ENCODE peak calls at places on chromosomes 4 and X, in seven cellular contexts. W, E, S, V, F, U and T are unnamed samples.

GRCh38 chr4:156790866-156791265 is 180.7 kb downstream of the PDGFC start:
- DNase-seq in W (peak), E (no peak), S (no peak), V (no peak), F (no peak), U (no peak), T (no peak)

GRCh38 chr4:57854748-57855147 is 744.6 kb upstream of the IGFBP7 start:
- DNase-seq in W (no peak), E (no peak), S (no peak), V (no peak), F (no peak), U (no peak), T (no peak)

GRCh38 chr4:180532691-180533090 is 1710.5 kb upstream of the TENM3 start:
- DNase-seq in W (no peak), E (no peak), S (no peak), V (no peak), F (no peak), U (no peak), T (no peak)

GRCh38 chrX:22746081-22746480 is 253.7 kb upstream of the DDX53 start:
- DNase-seq in W (no peak), E (no peak), S (no peak), V (no peak), F (no peak), U (no peak), T (no peak)

GRCh38 chr4:2935762-2936743 is 27.2 kb downstream of the NOP14 start:
- DNase-seq in W (no peak), E (no peak), S (no peak), V (no peak), F (peak), U (no peak), T (no peak)

GRCh38 chr4:45119376-45119775 is 393.0 kb upstream of the GNPDA2 start:
- DNase-seq in W (no peak), E (no peak), S (no peak), V (no peak), F (no peak), U (no peak), T (no peak)

GRCh38 chr4:124061413-124061812 is 651.1 kb downstream of the ANKRD50 start:
- DNase-seq in W (no peak), E (no peak), S (no peak), V (no peak), F (no peak), U (no peak), T (no peak)

GRCh38 chrX:11768039-11768438 is 10.0 kb downstream of the MSL3 start:
- DNase-seq in W (no peak), E (no peak), S (no peak), V (no peak), F (no peak), U (no peak), T (no peak)

GRCh38 chrX:147738260-147738659 is 173.5 kb upstream of the FMR1 start:
- DNase-seq in W (no peak), E (no peak), S (no peak), V (no peak), F (no peak), U (no peak), T (no peak)

GRCh38 chr4:84596826-84597225 is 13.9 kb downstream of the CDS1 start:
- DNase-seq in W (no peak), E (no peak), S (no peak), V (no peak), F (no peak), U (no peak), T (no peak)

GRCh38 chrX:31209005-31209612 is 137.3 kb upstream of the FTHL17 start:
- DNase-seq in W (no peak), E (no peak), S (no peak), V (no peak), F (no peak), U (no peak), T (no peak)

GRCh38 chr4:143389543-143390195 is 53.0 kb downstream of the GAB1 start:
- DNase-seq in W (peak), E (no peak), S (no peak), V (no peak), F (no peak), U (no peak), T (no peak)

GRCh38 chrX:45472968-45473367 is 272.3 kb upstream of the DIPK2B start:
- DNase-seq in W (no peak), E (no peak), S (no peak), V (no peak), F (no peak), U (no peak), T (no peak)

GRCh38 chr4:73868206-73869129 is 725 bp upstream of the CXCL1 start:
- DNase-seq in W (no peak), E (no peak), S (no peak), V (no peak), F (no peak), U (no peak), T (no peak)

GRCh38 chr4:20883231-20883630 is 183.0 kb downstream of the PACRGL start:
- DNase-seq in W (no peak), E (no peak), S (no peak), V (no peak), F (no peak), U (no peak), T (no peak)

GRCh38 chr4:7424553-7425111 is 10.1 kb downstream of the PSAPL1 start:
- DNase-seq in W (no peak), E (peak), S (no peak), V (no peak), F (no peak), U (no peak), T (no peak)

GRCh38 chrX:107204063-107204605 is 2.1 kb downstream of the NUP62CL start:
- DNase-seq in W (no peak), E (no peak), S (no peak), V (no peak), F (no peak), U (no peak), T (no peak)

GRCh38 chrX:133290076-133290475 is 71.9 kb upstream of the TFDP3 start:
- DNase-seq in W (no peak), E (no peak), S (no peak), V (no peak), F (no peak), U (no peak), T (no peak)

GRCh38 chrX:11757729-11758399 is at the start of gene MSL3:
- DNase-seq in W (no peak), E (peak), S (peak), V (no peak), F (no peak), U (peak), T (peak)

GRCh38 chrX:49309401-49309981 is 6.0 kb downstream of the GAGE10 start:
- DNase-seq in W (no peak), E (no peak), S (no peak), V (peak), F (no peak), U (no peak), T (no peak)

GRCh38 chr4:189136462-189136861 is 804.2 kb upstream of the FRG1 start:
- DNase-seq in W (no peak), E (no peak), S (no peak), V (no peak), F (no peak), U (no peak), T (no peak)

GRCh38 chr4:80407246-80407645 is 71.7 kb downstream of the CFAP299 start:
- DNase-seq in W (no peak), E (no peak), S (no peak), V (no peak), F (no peak), U (no peak), T (no peak)

GRCh38 chr4:101288365-101289145 is 58.8 kb downstream of the PPP3CA start:
- DNase-seq in W (no peak), E (no peak), S (no peak), V (no peak), F (no peak), U (no peak), T (no peak)

GRCh38 chr4:97491856-97492255 is 651.4 kb downstream of the STPG2 start:
- DNase-seq in W (no peak), E (no peak), S (no peak), V (no peak), F (no peak), U (no peak), T (no peak)

GRCh38 chr4:22434895-22435294 is 81.0 kb downstream of the ADGRA3 start:
- DNase-seq in W (peak), E (peak), S (no peak), V (no peak), F (no peak), U (peak), T (no peak)

GRCh38 chr4:170014359-170015008 is 11.7 kb downstream of the MFAP3L start:
- DNase-seq in W (no peak), E (peak), S (no peak), V (no peak), F (no peak), U (no peak), T (no peak)

GRCh38 chr4:3344596-3344995 is 51.8 kb downstream of the RGS12 start:
- DNase-seq in W (no peak), E (no peak), S (no peak), V (no peak), F (no peak), U (no peak), T (no peak)

GRCh38 chr4:152102184-152103000 is 341.6 kb upstream of the GATB start:
- DNase-seq in W (peak), E (no peak), S (no peak), V (no peak), F (no peak), U (no peak), T (no peak)

GRCh38 chr4:69523385-69524132 is 27.9 kb upstream of the UGT2B4 start:
- DNase-seq in W (no peak), E (no peak), S (no peak), V (no peak), F (no peak), U (no peak), T (no peak)

GRCh38 chrX:40449956-40450701 is 130.6 kb upstream of the ATP6AP2 start:
- DNase-seq in W (no peak), E (peak), S (no peak), V (no peak), F (no peak), U (no peak), T (no peak)

GRCh38 chrX:23855569-23855968 is 52.2 kb downstream of the APOO start:
- DNase-seq in W (no peak), E (no peak), S (no peak), V (no peak), F (no peak), U (no peak), T (no peak)

GRCh38 chr4:3371038-3371437 is 70.7 kb upstream of the HGFAC start:
- DNase-seq in W (no peak), E (peak), S (no peak), V (no peak), F (no peak), U (no peak), T (no peak)

GRCh38 chr4:83771113-83771705 is 235.3 kb downstream of the GPAT3 start:
- DNase-seq in W (peak), E (peak), S (no peak), V (peak), F (no peak), U (peak), T (peak)

GRCh38 chr4:109847896-109848442 is at the start of gene LRIT3:
- DNase-seq in W (no peak), E (no peak), S (no peak), V (no peak), F (no peak), U (no peak), T (no peak)

GRCh38 chr4:43992552-43992951 is 456.1 kb downstream of the KCTD8 start:
- DNase-seq in W (no peak), E (no peak), S (no peak), V (no peak), F (no peak), U (no peak), T (no peak)

GRCh38 chr4:119337010-119337409 is 15.1 kb upstream of the FABP2 start:
- DNase-seq in W (no peak), E (no peak), S (no peak), V (no peak), F (no peak), U (no peak), T (no peak)

GRCh38 chr4:91958651-91959050 is 345.1 kb upstream of the GRID2 start:
- DNase-seq in W (no peak), E (peak), S (no peak), V (no peak), F (no peak), U (peak), T (no peak)

GRCh38 chrX:40539214-40540142 is 41.3 kb upstream of the ATP6AP2 start:
- DNase-seq in W (no peak), E (no peak), S (no peak), V (no peak), F (peak), U (peak), T (no peak)

GRCh38 chr4:54728342-54728741 is 70.6 kb downstream of the KIT start:
- DNase-seq in W (no peak), E (no peak), S (no peak), V (no peak), F (no peak), U (no peak), T (no peak)

GRCh38 chr4:72063726-72064125 is 31.9 kb downstream of the NPFFR2 start:
- DNase-seq in W (no peak), E (no peak), S (no peak), V (no peak), F (no peak), U (no peak), T (no peak)

GRCh38 chr4:175536852-175537453 is 275.1 kb downstream of the GPM6A start:
- DNase-seq in W (peak), E (peak), S (no peak), V (peak), F (peak), U (peak), T (peak)
- TF ChIP-seq TAF1 in W (no peak), E (no peak), S (no peak), V (no peak), F (no peak), U (no peak), T (no peak)

DNA sequence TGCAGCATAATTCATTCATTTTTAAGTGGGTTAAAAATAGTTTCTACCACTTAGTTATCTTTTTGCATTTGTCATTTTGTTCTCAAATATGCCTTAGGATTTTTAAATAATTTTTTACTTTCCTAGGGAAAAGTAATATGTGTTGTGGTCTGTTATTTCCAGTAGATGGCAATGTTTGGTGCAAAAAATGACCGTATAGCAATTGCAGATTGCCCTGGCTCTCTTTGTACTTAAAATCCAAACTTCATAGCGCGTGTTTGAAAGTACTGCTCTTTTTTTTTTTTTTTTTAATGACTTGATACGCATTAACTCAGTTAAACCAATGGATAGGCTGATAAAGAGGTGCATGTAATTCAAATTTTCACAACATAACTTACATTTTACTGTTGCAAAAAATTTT is 74.4 kb upstream of the RBMX start:
- DNase-seq in W (peak), E (peak), S (no peak), V (no peak), F (no peak), U (no peak), T (no peak)
- TF ChIP-seq TAF1 in W (no peak), E (no peak), S (no peak), V (no peak), F (no peak), U (no peak), T (no peak)

GRCh38 chr4:61934201-61934600 is 734.1 kb downstream of the ADGRL3 start:
- DNase-seq in W (no peak), E (no peak), S (no peak), V (no peak), F (no peak), U (no peak), T (no peak)

DNA sequence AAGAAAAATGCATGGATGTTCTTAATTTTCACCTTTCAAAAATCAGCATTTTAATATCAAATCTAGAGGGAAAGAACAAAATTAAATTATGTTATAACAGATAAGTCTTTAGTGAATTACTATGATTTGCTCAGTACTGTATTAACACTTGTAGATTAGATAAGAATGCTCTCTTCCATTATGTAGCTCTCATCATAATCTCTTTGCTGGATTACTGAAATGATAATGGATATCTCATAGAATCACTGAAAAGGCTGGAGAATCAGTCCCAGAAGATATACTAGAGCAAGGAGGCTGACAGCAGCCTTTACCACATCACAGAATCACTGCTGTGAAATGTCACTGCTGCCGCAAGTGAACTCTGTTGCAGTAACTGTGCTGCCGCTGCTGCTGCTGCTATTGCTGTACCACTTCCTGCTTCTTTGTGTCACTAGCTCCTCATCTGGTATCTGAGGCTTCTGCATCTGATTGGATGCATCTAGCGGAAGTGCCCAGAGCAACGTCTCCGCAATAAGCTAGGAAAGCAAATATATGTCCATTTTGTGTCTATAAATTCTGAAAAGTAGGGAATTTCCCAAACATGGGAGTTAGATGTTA is 738.2 kb downstream of the ADGRL3 start:
- DNase-seq in W (no peak), E (peak), S (no peak), V (no peak), F (no peak), U (no peak), T (no peak)
- TF ChIP-seq TAF1 in W (no peak), E (no peak), S (no peak), V (no peak), F (no peak), U (no peak), T (no peak)

DNA sequence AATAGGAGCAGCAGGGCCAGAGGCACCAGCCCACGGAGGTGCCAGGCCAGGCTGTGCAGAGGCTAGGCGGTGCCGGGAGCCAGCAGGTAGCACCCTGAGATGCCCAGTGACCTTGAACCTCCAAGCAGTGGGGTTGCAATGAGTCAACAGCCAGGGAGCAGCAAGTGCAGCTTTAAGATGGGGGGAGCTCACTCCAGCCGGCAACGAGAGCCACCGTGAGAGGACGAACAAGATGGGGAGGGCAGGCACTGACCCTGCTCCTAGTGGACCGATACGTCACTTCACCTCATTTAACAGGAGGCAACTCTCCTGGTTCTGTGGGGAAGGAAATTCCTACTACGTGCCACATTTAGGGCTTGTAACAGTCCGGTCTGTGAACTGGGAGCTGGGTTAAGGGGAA is 4.8 kb downstream of the LETM1 start:
- DNase-seq in W (no peak), E (no peak), S (no peak), V (no peak), F (no peak), U (peak), T (no peak)
- TF ChIP-seq TAF1 in W (no peak), E (no peak), S (no peak), V (no peak), F (no peak), U (no peak), T (no peak)

DNA sequence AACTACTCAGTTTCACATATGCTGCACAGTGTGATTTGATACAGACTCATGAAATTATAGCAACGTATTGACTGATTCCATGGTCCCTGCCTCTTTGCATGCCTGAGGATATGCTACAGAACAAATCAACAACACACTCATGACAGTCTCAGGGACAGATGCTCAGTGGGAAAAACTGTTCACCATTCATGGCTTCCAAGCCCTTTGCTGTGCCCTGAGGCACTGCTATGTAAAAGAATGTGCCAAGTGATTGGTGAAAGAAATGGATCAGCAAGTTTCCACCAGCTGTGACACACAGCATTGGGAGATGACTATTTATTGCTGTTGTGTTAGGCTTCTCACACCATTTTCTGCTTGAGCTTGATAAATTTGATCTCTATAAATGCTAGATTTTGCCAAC is 825.6 kb upstream of the INTU start:
- DNase-seq in W (no peak), E (no peak), S (no peak), V (no peak), F (no peak), U (no peak), T (no peak)
- TF ChIP-seq TAF1 in W (no peak), E (no peak), S (no peak), V (no peak), F (no peak), U (no peak), T (no peak)

GRCh38 chrX:136473663-136474062 is 14.1 kb upstream of the BRS3 start:
- DNase-seq in W (no peak), E (no peak), S (no peak), V (no peak), F (no peak), U (no peak), T (no peak)
- TF ChIP-seq TAF1 in W (no peak), E (no peak), S (no peak), V (no peak), F (no peak), U (no peak), T (no peak)

DNA sequence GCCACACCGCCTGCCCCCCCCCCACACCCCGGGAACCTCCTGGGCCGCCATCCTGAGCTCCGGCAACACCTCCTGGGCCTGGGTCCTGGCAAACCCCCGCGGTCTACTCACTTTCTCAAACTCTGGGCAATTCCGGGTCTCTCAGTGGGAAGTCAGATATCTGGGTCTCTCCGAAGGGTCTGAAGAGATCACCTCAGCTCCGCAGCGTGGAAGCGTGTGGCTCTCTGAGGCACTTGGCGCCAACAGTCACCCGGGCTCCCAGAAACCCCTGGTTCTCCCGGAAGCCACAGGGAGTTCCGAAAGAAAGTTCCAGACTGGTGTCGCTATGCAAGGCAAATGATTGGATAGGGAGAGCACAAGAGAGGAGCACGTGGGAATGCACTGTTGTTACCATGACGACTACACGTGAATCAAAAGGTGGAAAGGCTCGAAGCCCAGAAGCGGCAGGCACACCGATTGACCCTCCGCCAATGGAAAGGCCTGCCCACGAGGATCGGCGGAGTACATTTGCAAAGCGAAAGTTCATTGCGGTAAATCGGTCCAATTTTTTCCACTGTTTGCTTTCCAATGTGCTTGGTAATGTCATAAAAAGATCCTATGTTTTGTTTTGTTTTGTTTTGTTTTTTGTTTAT is at the start of gene PNMA6E:
- DNase-seq in W (no peak), E (no peak), S (no peak), V (no peak), F (no peak), U (no peak), T (no peak)
- TF ChIP-seq TAF1 in W (no peak), E (no peak), S (no peak), V (no peak), F (no peak), U (no peak), T (no peak)